ENCODE peak calls at places on chromosomes 7 and 10, in six cellular contexts. G is K562, J is GM12891, Z is GM12878, U is HepG2, R is H1. V is an unnamed sample.

GRCh38 chr10:89513206-89513605 is 22.2 kb downstream of the SLC16A12 start:
- DNase-seq in J (no peak), G (no peak), U (no peak), R (no peak), Z (no peak), V (no peak)

GRCh38 chr10:43377393-43377883 is 6.0 kb downstream of the FXYD4 start:
- DNase-seq in G (peak; percentile 54), Z (no peak), R (no peak), U (peak; percentile 67), J (no peak), V (no peak)

GRCh38 chr7:97499204-97499603 is 232.7 kb upstream of the TAC1 start:
- DNase-seq in Z (no peak), G (peak; percentile 53), U (peak; percentile 27), J (peak; percentile 25), R (peak; percentile 27), V (no peak)

GRCh38 chr7:90629306-90629918 is 33.3 kb downstream of the CDK14 start:
- DNase-seq in J (no peak), G (peak; percentile 43), U (peak; percentile 46), R (no peak), Z (peak; percentile 45), V (no peak)

GRCh38 chr7:101913876-101914275 is 96.5 kb downstream of the CUX1 start:
- DNase-seq in G (peak; percentile 90), U (no peak), R (no peak), Z (no peak), J (no peak), V (no peak)

GRCh38 chr7:142603870-142604448 is 145.3 kb upstream of the PRSS1 start:
- DNase-seq in Z (no peak), U (peak; percentile 52), R (no peak), G (peak; percentile 78), J (peak; percentile 40), V (peak; percentile 10)

GRCh38 chr7:47378728-47379395 is 203.0 kb downstream of the TNS3 start:
- DNase-seq in U (no peak), R (no peak), J (no peak), Z (no peak), G (no peak), V (no peak)

GRCh38 chr7:157702311-157703023 is 365.7 kb downstream of the DNAJB6 start:
- DNase-seq in G (no peak), Z (no peak), R (no peak), U (no peak), J (no peak), V (no peak)

GRCh38 chr7:131948434-131949053 is 392.1 kb upstream of the PODXL start:
- DNase-seq in J (no peak), G (no peak), U (peak; percentile 13), R (no peak), Z (no peak), V (no peak)

GRCh38 chr10:25578061-25578460 is 356.0 kb upstream of the MYO3A start:
- DNase-seq in U (no peak), Z (no peak), R (no peak), J (no peak), G (no peak), V (no peak)

GRCh38 chr10:73251683-73252444 is 580 bp downstream of the MRPS16 start:
- DNase-seq in R (no peak), G (peak; percentile 58), U (peak; percentile 69), Z (no peak), J (no peak), V (no peak)

GRCh38 chr10:97640868-97641811 is 669 bp downstream of the PI4K2A start:
- DNase-seq in R (no peak), U (no peak), Z (no peak), J (peak; percentile 35), G (peak; percentile 20), V (peak; percentile 37)

GRCh38 chr7:129315916-129316315 is 91.1 kb downstream of the AHCYL2 start:
- DNase-seq in G (no peak), U (no peak), J (no peak), R (no peak), Z (no peak), V (no peak)

GRCh38 chr7:18893156-18893555 is 224.3 kb downstream of the TWIST1 start:
- DNase-seq in U (no peak), Z (no peak), J (no peak), G (no peak), R (no peak), V (no peak)

GRCh38 chr10:131725736-131726459 is 174.9 kb upstream of the PPP2R2D start:
- DNase-seq in J (no peak), Z (no peak), G (no peak), U (no peak), R (no peak), V (no peak)

GRCh38 chr10:78004215-78005026 is 24.9 kb downstream of the POLR3A start:
- DNase-seq in R (no peak), J (no peak), G (no peak), Z (no peak), U (no peak), V (no peak)

GRCh38 chr10:107546986-107547385 is 382.5 kb upstream of the SORCS1 start:
- DNase-seq in U (no peak), J (no peak), Z (no peak), G (no peak), R (no peak), V (no peak)

GRCh38 chr7:77770316-77770715 is 27.9 kb downstream of the TMEM60 start:
- DNase-seq in J (no peak), G (no peak), R (no peak), Z (no peak), U (no peak), V (no peak)

GRCh38 chr10:78805176-78805575 is 263.6 kb upstream of the ZMIZ1 start:
- DNase-seq in J (no peak), U (no peak), G (no peak), Z (no peak), R (no peak), V (no peak)

GRCh38 chr7:158860394-158860793 is 4.0 kb downstream of the DYNC2I1 start:
- DNase-seq in J (no peak), G (no peak), Z (no peak), U (no peak), R (no peak), V (no peak)

GRCh38 chr7:32264667-32265284 is 194.6 kb upstream of the PDE1C start:
- DNase-seq in U (no peak), J (no peak), Z (no peak), G (no peak), R (no peak), V (no peak)

GRCh38 chr10:78944658-78945333 is 124.0 kb upstream of the ZMIZ1 start:
- DNase-seq in R (no peak), G (no peak), Z (no peak), U (no peak), J (no peak), V (no peak)

GRCh38 chr7:125651823-125652528 is 722.4 kb upstream of the POT1 start:
- DNase-seq in Z (no peak), J (no peak), G (peak; percentile 6), R (no peak), U (no peak), V (no peak)

GRCh38 chr7:153504288-153505075 is 547.7 kb upstream of the DPP6 start:
- DNase-seq in G (no peak), Z (no peak), J (no peak), R (no peak), U (no peak), V (no peak)

GRCh38 chr7:155457544-155458316 is at the start of gene EN2:
- DNase-seq in J (no peak), G (no peak), U (no peak), R (no peak), Z (no peak), V (no peak)
- TF ChIP-seq TAF1 in J (no peak), G (no peak), U (no peak), R (no peak), Z (no peak), V (no peak)

GRCh38 chr7:2000801-2001321 is 231.9 kb downstream of the MAD1L1 start:
- DNase-seq in G (no peak), J (no peak), Z (no peak), R (no peak), U (no peak), V (no peak)
- TF ChIP-seq POLR2AphosphoS5 in G (no peak), J (no peak), Z (no peak), R (no peak), U (no peak), V (no peak)

GRCh38 chr10:70232155-70232858 is 922 bp downstream of the PPA1 start:
- DNase-seq in J (no peak), G (peak; percentile 73), Z (no peak), R (no peak), U (peak; percentile 71), V (no peak)
- TF ChIP-seq POLR2A in J (no peak), G (no peak), Z (no peak), R (no peak), U (peak; percentile 45), V (no peak)

GRCh38 chr10:114650831-114651230 is 7.2 kb downstream of the ABLIM1 start:
- DNase-seq in J (no peak), G (no peak), Z (no peak), R (no peak), U (peak; percentile 60), V (no peak)
- TF ChIP-seq TAF1 in J (no peak), G (no peak), Z (no peak), R (no peak), U (no peak), V (no peak)

DNA sequence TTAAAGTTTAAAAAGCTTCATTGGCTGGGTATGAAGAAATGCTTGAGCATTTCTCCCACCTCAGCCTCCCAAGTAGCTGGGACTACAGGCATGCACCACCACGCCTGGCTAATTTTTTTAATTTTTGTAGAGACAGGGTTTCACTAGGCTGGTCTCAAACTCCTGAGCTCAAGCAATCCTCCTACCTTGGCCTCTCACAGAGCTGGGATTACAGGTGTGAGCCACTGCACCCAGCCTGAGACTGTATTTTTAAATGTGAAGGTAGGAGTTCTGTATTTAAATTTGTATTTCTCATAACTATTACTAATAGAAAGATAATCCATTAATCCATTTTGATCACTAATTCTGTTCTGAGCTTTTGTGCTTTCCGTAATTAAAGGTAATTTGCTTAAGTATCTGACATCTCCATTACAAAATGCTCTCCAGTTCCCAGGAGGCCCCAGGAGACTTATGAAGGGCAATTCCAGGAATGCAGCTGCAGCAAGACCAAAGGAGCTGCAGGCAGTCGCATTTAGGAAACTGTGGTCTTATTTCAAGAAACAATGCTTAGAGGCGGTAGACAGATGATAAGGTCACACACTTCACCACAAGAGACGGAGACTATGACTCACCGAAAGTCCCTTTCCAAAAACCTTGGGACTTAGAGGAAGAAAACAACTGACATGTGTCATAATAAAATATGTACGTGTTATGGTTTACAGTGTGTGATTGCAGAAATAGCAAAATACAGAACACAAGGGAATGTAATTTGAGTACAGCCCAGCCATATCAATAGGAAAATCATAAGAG is 23.3 kb downstream of the YAE1 start:
- DNase-seq in J (no peak), G (peak; percentile 75), R (peak; percentile 60), U (no peak), Z (peak; percentile 45), V (no peak)
- TF ChIP-seq POLR2AphosphoS5 in J (no peak), G (no peak), R (no peak), U (no peak), Z (no peak), V (no peak)